ENCODE peak calls at places on chromosomes 5 and 9, in seven cellular contexts. One of them, this sample, is unnamed.

GRCh38 chr9:106528158-106528557 is 334.8 kb upstream of the ZNF462 start:
- DNase-seq in OCI-LY7: no peak
- DNase-seq in tibial artery: no peak
- DNase-seq in Panc1: no peak
- DNase-seq in ovary: no peak
- DNase-seq in left lung: no peak
- DNase-seq in HFF-Myc: no peak
- DNase-seq in this sample: no peak

GRCh38 chr5:174596429-174596828 is 128.0 kb upstream of the MSX2 start:
- DNase-seq in OCI-LY7: no peak
- DNase-seq in tibial artery: no peak
- DNase-seq in Panc1: no peak
- DNase-seq in HFF-Myc: no peak
- DNase-seq in left lung: no peak
- DNase-seq in ovary: no peak
- DNase-seq in this sample: peak

GRCh38 chr9:21326526-21327139 is 8.6 kb downstream of the KLHL9 start:
- DNase-seq in left lung: no peak
- DNase-seq in tibial artery: no peak
- DNase-seq in ovary: no peak
- DNase-seq in Panc1: no peak
- DNase-seq in HFF-Myc: no peak
- DNase-seq in OCI-LY7: peak
- DNase-seq in this sample: no peak

GRCh38 chr9:116951588-116952433 is 264.7 kb downstream of the TRIM32 start:
- DNase-seq in OCI-LY7: no peak
- DNase-seq in Panc1: no peak
- DNase-seq in tibial artery: no peak
- DNase-seq in left lung: no peak
- DNase-seq in ovary: no peak
- DNase-seq in HFF-Myc: peak
- DNase-seq in this sample: no peak

GRCh38 chr5:15702102-15702501 is 202.1 kb downstream of the FBXL7 start:
- DNase-seq in tibial artery: no peak
- DNase-seq in HFF-Myc: no peak
- DNase-seq in Panc1: no peak
- DNase-seq in left lung: no peak
- DNase-seq in OCI-LY7: no peak
- DNase-seq in ovary: no peak
- DNase-seq in this sample: no peak

GRCh38 chr5:159459951-159460538 is 129.8 kb upstream of the IL12B start:
- DNase-seq in Panc1: no peak
- DNase-seq in HFF-Myc: no peak
- DNase-seq in OCI-LY7: no peak
- DNase-seq in ovary: no peak
- DNase-seq in tibial artery: no peak
- DNase-seq in left lung: no peak
- DNase-seq in this sample: no peak

GRCh38 chr9:32627394-32627954 is 8.0 kb downstream of the TAF1L start:
- DNase-seq in OCI-LY7: no peak
- DNase-seq in ovary: no peak
- DNase-seq in left lung: no peak
- DNase-seq in tibial artery: no peak
- DNase-seq in HFF-Myc: no peak
- DNase-seq in Panc1: no peak
- DNase-seq in this sample: no peak

GRCh38 chr9:84141762-84142370 is 161.3 kb downstream of the RMI1 start:
- DNase-seq in left lung: no peak
- DNase-seq in HFF-Myc: no peak
- DNase-seq in tibial artery: no peak
- DNase-seq in Panc1: no peak
- DNase-seq in OCI-LY7: no peak
- DNase-seq in ovary: no peak
- DNase-seq in this sample: no peak

DNA sequence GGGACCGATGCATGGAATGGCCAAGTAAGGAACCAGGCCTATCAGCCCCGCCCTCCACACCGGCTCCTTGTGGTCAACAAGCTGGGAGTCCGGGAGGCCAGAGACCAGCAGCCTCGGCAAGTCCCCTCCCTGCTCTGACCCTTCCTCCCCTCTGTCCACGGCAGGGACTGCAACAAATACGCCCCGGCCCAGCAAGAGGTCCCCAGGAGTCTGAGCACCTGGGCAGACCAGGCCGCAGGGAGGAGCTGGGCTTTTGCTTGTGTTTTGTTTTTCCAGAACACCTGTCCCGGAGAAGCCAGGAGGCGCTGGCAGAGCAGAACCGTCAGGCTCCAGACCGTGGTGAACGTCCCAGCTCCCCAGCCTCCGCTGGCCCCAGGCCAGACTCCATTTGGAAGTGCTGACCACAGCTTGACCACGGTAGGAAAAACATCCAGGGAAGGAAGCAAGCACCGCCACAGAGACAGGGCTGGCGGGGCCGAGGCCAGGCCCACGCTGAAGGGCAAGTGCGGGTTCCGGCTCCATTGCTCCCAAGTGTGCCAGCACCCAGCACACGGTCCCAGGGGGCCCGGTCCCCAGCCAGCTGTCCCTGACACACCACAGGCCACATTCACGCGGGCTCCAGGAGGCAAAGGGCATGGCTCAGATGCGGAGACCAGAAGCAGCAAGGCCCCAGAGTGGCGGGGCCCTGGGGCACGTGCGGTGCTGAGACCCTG is 56.6 kb downstream of the VAV2 start:
- DNase-seq in OCI-LY7: no peak
- DNase-seq in ovary: peak
- DNase-seq in Panc1: no peak
- DNase-seq in left lung: peak
- DNase-seq in HFF-Myc: no peak
- DNase-seq in tibial artery: no peak
- DNase-seq in this sample: no peak
- TF ChIP-seq CTCF in OCI-LY7: no peak
- TF ChIP-seq CTCF in ovary: no peak
- TF ChIP-seq CTCF in Panc1: no peak
- TF ChIP-seq CTCF in left lung: no peak
- TF ChIP-seq CTCF in HFF-Myc: no peak
- TF ChIP-seq CTCF in tibial artery: no peak
- TF ChIP-seq CTCF in this sample: no peak

GRCh38 chr5:67092447-67093023 is 104.1 kb downstream of the CD180 start:
- DNase-seq in ovary: no peak
- DNase-seq in tibial artery: no peak
- DNase-seq in HFF-Myc: no peak
- DNase-seq in Panc1: no peak
- DNase-seq in left lung: no peak
- DNase-seq in OCI-LY7: no peak
- DNase-seq in this sample: no peak
- H3K4me3 ChIP-seq in ovary: no peak
- H3K4me3 ChIP-seq in tibial artery: peak
- H3K4me3 ChIP-seq in HFF-Myc: no peak
- H3K4me3 ChIP-seq in Panc1: no peak
- H3K4me3 ChIP-seq in left lung: no peak
- H3K4me3 ChIP-seq in OCI-LY7: no peak
- H3K4me3 ChIP-seq in this sample: no peak

DNA sequence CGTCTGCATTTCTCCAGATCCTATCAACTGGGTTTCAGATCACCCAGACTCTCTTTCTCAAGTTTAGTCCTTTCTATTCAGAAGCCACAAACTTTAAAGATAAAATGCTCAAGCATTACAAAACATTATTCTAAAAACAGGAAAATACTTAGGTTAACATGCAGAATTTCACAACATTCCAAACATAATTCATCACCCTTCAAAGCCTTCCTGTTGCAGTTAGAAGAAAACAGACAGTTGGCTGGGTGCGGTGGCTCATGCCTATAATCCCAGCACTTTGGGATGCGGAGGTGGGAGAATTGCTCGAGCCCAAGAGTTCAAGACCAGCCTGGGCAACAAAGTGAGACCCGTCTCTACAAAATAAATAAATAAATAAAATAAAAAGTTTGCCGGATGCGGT is 7.7 kb upstream of the OCLN start:
- DNase-seq in tibial artery: no peak
- DNase-seq in HFF-Myc: no peak
- DNase-seq in ovary: no peak
- DNase-seq in left lung: no peak
- DNase-seq in Panc1: no peak
- DNase-seq in OCI-LY7: no peak
- DNase-seq in this sample: no peak
- TF ChIP-seq CTCF in tibial artery: no peak
- TF ChIP-seq CTCF in HFF-Myc: no peak
- TF ChIP-seq CTCF in ovary: no peak
- TF ChIP-seq CTCF in left lung: no peak
- TF ChIP-seq CTCF in Panc1: no peak
- TF ChIP-seq CTCF in OCI-LY7: no peak
- TF ChIP-seq CTCF in this sample: no peak

DNA sequence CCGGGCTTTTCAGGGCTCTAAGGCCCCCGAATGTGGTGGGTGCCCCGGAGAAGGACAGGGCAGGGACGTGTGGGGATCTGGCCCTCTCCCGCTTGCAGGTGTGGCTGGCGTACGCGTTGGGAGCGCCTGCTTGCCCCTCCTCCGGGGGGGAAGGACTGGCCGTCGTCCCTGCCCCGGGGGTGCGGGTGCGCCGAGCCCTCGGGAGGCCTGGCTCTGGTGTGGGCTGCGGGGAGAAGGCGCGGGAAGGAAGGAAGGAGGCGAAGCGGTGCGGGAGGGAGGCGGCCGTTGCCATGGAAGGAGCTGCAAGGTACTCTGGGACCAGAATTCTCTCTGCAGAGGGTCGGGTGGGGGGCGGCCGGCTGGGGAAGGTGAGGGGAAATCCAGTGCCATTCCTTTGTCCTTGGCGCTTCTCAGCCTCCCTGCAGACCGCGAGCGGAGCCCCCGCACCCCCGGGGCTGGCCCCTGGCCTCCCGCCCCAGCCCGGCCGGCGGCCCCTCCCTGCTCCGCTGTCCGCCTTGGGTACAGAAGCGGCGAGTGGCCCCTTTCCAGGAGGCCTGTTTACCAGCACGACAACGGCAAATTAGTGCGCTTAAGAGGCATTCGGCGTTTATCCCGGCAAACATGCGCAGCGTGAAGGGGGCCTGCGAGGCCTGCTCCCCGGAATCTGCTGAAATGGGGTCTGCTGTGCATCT is 67.1 kb upstream of the UNC5A start:
- DNase-seq in left lung: peak
- DNase-seq in HFF-Myc: no peak
- DNase-seq in Panc1: no peak
- DNase-seq in OCI-LY7: no peak
- DNase-seq in ovary: peak
- DNase-seq in tibial artery: no peak
- DNase-seq in this sample: no peak
- H3K4me3 ChIP-seq in left lung: no peak
- H3K4me3 ChIP-seq in HFF-Myc: no peak
- H3K4me3 ChIP-seq in Panc1: no peak
- H3K4me3 ChIP-seq in OCI-LY7: no peak
- H3K4me3 ChIP-seq in ovary: no peak
- H3K4me3 ChIP-seq in tibial artery: no peak
- H3K4me3 ChIP-seq in this sample: no peak

DNA sequence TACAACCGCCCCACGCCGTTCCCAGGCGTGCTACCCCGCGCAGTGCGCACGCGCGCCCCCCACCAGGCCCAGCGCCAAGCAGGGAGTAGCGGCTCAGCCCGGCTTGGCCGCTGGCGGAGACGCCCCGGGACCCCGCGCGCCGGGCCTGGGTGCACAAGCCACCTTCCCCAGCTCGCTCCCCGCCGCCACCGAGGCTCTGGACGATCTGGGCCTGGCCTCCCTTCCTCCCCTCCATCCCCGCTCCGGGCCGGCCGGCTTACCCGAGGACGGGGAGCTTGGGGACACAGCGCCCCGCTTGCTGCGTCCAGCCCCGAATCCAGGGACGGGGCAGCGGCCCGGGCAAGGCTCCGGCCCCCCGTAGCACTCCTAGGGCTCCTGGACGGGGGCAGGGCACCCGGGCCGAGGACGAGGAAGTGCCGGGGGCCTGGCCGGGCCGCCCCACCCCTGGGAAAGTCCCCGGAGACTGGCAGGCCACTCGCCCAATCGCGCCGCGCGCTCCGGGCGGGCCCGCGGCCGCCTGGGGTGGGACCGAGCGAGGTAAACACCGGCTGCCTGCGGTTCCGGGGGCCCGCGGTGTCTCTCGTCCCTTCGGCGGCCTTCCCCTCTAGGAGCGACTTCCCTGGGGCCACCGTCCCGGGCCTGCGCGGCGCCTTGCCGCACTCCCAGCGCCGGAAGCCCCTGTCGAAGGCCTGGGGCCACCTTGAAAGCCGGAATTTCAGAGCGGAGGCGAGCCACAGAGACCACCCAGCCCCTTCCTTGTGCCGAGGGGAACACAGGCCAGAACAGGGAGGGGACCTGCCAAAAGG is at the start of gene TNIP1:
- DNase-seq in Panc1: no peak
- DNase-seq in HFF-Myc: no peak
- DNase-seq in ovary: peak
- DNase-seq in left lung: peak
- DNase-seq in tibial artery: peak
- DNase-seq in OCI-LY7: peak
- DNase-seq in this sample: peak
- TF ChIP-seq CTCF in Panc1: no peak
- TF ChIP-seq CTCF in HFF-Myc: no peak
- TF ChIP-seq CTCF in ovary: no peak
- TF ChIP-seq CTCF in left lung: no peak
- TF ChIP-seq CTCF in tibial artery: no peak
- TF ChIP-seq CTCF in OCI-LY7: peak
- TF ChIP-seq CTCF in this sample: no peak

DNA sequence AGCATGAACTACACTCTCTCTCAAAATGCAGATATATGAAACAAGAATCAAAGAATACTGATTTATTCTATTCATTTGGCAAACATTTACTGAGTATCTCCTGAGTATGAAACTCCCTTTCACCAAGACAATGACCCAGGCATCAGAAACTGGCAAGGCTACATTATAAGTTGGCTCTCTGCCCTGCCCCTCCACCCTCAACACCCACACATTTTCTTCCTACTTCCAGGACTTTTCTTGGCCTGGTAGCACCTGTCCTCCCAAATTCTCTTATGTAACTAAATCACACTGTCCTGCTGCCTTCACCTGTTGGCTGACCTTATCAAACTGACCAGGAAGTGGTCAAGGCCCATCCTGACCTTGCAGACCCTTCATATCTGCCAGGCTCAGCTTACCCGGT is 3.5 kb downstream of the RASEF start:
- DNase-seq in ovary: no peak
- DNase-seq in Panc1: no peak
- DNase-seq in OCI-LY7: no peak
- DNase-seq in tibial artery: no peak
- DNase-seq in left lung: no peak
- DNase-seq in HFF-Myc: no peak
- DNase-seq in this sample: no peak
- H3K4me3 ChIP-seq in ovary: no peak
- H3K4me3 ChIP-seq in Panc1: no peak
- H3K4me3 ChIP-seq in OCI-LY7: no peak
- H3K4me3 ChIP-seq in tibial artery: no peak
- H3K4me3 ChIP-seq in left lung: no peak
- H3K4me3 ChIP-seq in HFF-Myc: no peak
- H3K4me3 ChIP-seq in this sample: no peak